ENCODE peak calls at places on chromosomes 16 and 17, in nine cellular contexts. X is neural progenitor cell, B is epithelial cell of proximal tubule, R is brain microvascular endothelial cell, U is PC-9, C is cardiac fibroblast, K is tibial artery, G is mucosa of descending colon, Q is SK-N-SH. N is an unnamed sample.

GRCh38 chr16:78297066-78297666 is 197.7 kb downstream of the WWOX start:
- DNase-seq in R (no peak), X (no peak), Q (no peak), G (no peak), B (no peak), K (no peak), C (no peak), U (no peak), N (no peak)

GRCh38 chr17:71899317-71899716 is 221.5 kb upstream of the SOX9 start:
- DNase-seq in K (no peak), G (no peak), C (no peak), R (peak), B (no peak), X (no peak), U (no peak), Q (no peak), N (no peak)

GRCh38 chr17:29116652-29117439 is 63.4 kb downstream of the MYO18A start:
- DNase-seq in U (peak), Q (peak), X (peak), B (no peak), C (peak), K (peak), R (peak), G (peak), N (no peak)

GRCh38 chr17:7912927-7913524 is 3.1 kb downstream of the RNF227 start:
- DNase-seq in G (no peak), Q (peak), B (no peak), R (peak), C (peak), K (no peak), X (peak), U (peak), N (no peak)

GRCh38 chr16:22721497-22722100 is 92.4 kb upstream of the HS3ST2 start:
- DNase-seq in R (no peak), B (no peak), Q (peak), G (no peak), U (no peak), K (no peak), X (no peak), C (no peak), N (no peak)

GRCh38 chr16:87765473-87765775 is 362 bp downstream of the KLHDC4 start:
- DNase-seq in U (no peak), R (no peak), X (no peak), Q (peak), K (no peak), G (no peak), C (no peak), B (no peak), N (no peak)

GRCh38 chr16:55526448-55526847 is 17.6 kb downstream of the LPCAT2 start:
- DNase-seq in B (no peak), G (no peak), R (no peak), X (no peak), Q (no peak), C (peak), K (no peak), U (no peak), N (no peak)

GRCh38 chr16:67969286-67970039 is 1.0 kb upstream of the SLC12A4 start:
- DNase-seq in B (no peak), K (no peak), U (no peak), G (no peak), Q (no peak), C (no peak), X (peak), R (no peak), N (no peak)

GRCh38 chr17:48835971-48836370 is 5.1 kb downstream of the CALCOCO2 start:
- DNase-seq in B (no peak), G (no peak), U (peak), Q (no peak), R (no peak), X (no peak), K (no peak), C (no peak), N (no peak)

GRCh38 chr17:53017227-53017626 is 805.5 kb upstream of the KIF2B start:
- DNase-seq in K (no peak), X (no peak), Q (no peak), B (no peak), G (no peak), C (no peak), R (no peak), U (no peak), N (no peak)

GRCh38 chr16:53946745-53947386 is 242.9 kb downstream of the FTO start:
- DNase-seq in R (no peak), C (no peak), Q (no peak), G (peak), X (no peak), K (no peak), B (no peak), U (no peak), N (no peak)

GRCh38 chr16:75288596-75289120 is 37.2 kb upstream of the BCAR1 start:
- DNase-seq in R (no peak), G (no peak), U (no peak), X (no peak), B (no peak), C (no peak), Q (no peak), K (no peak), N (no peak)

GRCh38 chr17:62617894-62618472 is 9.5 kb upstream of the MRC2 start:
- DNase-seq in Q (no peak), X (no peak), K (no peak), B (no peak), C (peak), R (no peak), U (no peak), G (no peak), N (no peak)

GRCh38 chr17:7851438-7852261 is 3.2 kb upstream of the TMEM88 start:
- DNase-seq in G (peak), U (no peak), X (peak), C (peak), B (no peak), R (peak), Q (peak), K (peak), N (no peak)

GRCh38 chr16:24378999-24379398 is 122.9 kb downstream of the CACNG3 start:
- DNase-seq in X (no peak), U (no peak), C (no peak), G (no peak), R (no peak), K (no peak), B (no peak), Q (no peak), N (no peak)

GRCh38 chr16:2019919-2020831 is 590 bp downstream of the NPW start:
- DNase-seq in R (no peak), G (peak), K (no peak), U (no peak), C (no peak), B (no peak), X (peak), Q (peak), N (no peak)

GRCh38 chr17:63447688-63448005 is 1.5 kb upstream of the CYB561 start:
- DNase-seq in X (no peak), U (no peak), R (no peak), Q (peak), K (no peak), G (peak), C (peak), B (no peak), N (no peak)

GRCh38 chr17:59287887-59288286 is 43.6 kb upstream of the YPEL2 start:
- DNase-seq in Q (no peak), X (no peak), C (peak), U (no peak), B (no peak), K (no peak), R (no peak), G (no peak), N (no peak)

GRCh38 chr17:83062818-83063671 is 16.4 kb upstream of the METRNL start:
- DNase-seq in X (no peak), Q (peak), B (no peak), R (no peak), U (no peak), C (no peak), K (peak), G (peak), N (no peak)

GRCh38 chr16:80803341-80804060 is 897 bp downstream of the CDYL2 start:
- DNase-seq in Q (peak), C (peak), G (peak), B (no peak), U (no peak), X (peak), R (no peak), K (no peak), N (no peak)

GRCh38 chr16:77433146-77433545 is 1.7 kb downstream of the ADAMTS18 start:
- DNase-seq in C (no peak), U (no peak), G (no peak), R (no peak), Q (no peak), X (no peak), K (no peak), B (no peak), N (no peak)

GRCh38 chr16:27389272-27389961 is 12.6 kb upstream of the IL21R start:
- DNase-seq in R (no peak), X (no peak), C (no peak), B (no peak), Q (no peak), K (no peak), G (no peak), U (no peak), N (no peak)

GRCh38 chr17:79915850-79916430 is 76.7 kb upstream of the CBX4 start:
- DNase-seq in K (no peak), X (peak), C (peak), Q (no peak), B (no peak), R (no peak), U (peak), G (peak), N (no peak)

GRCh38 chr16:17301593-17302135 is 169.1 kb downstream of the XYLT1 start:
- DNase-seq in R (no peak), X (no peak), K (no peak), G (no peak), Q (no peak), B (no peak), U (no peak), C (no peak), N (no peak)

GRCh38 chr17:63785556-63785955 is 11.6 kb downstream of the DDX42 start:
- DNase-seq in C (peak), Q (no peak), U (no peak), R (no peak), B (no peak), X (no peak), K (no peak), G (no peak), N (no peak)

GRCh38 chr16:88087517-88087877 is 136.3 kb downstream of the BANP start:
- DNase-seq in G (no peak), C (no peak), B (no peak), Q (no peak), K (no peak), U (no peak), X (peak), R (no peak), N (no peak)

GRCh38 chr16:24729967-24730815 is 740 bp downstream of the TNRC6A start:
- DNase-seq in R (peak), C (peak), B (no peak), K (no peak), U (peak), G (peak), X (peak), Q (peak), N (no peak)

GRCh38 chr17:82058230-82058854 is 6.6 kb downstream of the GPS1 start:
- DNase-seq in B (no peak), G (no peak), K (no peak), C (no peak), X (no peak), Q (no peak), U (no peak), R (no peak), N (no peak)

GRCh38 chr17:29613371-29613837 is 9.3 kb downstream of the CORO6 start:
- DNase-seq in G (peak), B (no peak), U (no peak), X (peak), K (peak), C (peak), Q (peak), R (peak), N (no peak)

GRCh38 chr17:68182940-68183551 is 64.8 kb upstream of the AMZ2 start:
- DNase-seq in Q (no peak), U (peak), X (no peak), C (no peak), K (no peak), G (no peak), R (no peak), B (no peak), N (no peak)

GRCh38 chr16:31265329-31266245 is 5.8 kb downstream of the ITGAM start:
- DNase-seq in U (peak), Q (no peak), G (no peak), X (no peak), R (peak), B (peak), C (no peak), K (no peak), N (peak)

GRCh38 chr17:82876149-82876548 is 36.3 kb upstream of the ZNF750 start:
- DNase-seq in G (peak), C (no peak), X (no peak), K (no peak), Q (no peak), R (peak), B (no peak), U (peak), N (no peak)

GRCh38 chr16:77758046-77758445 is 30.3 kb upstream of the VAT1L start:
- DNase-seq in B (no peak), C (no peak), K (no peak), G (no peak), X (no peak), R (no peak), Q (no peak), U (no peak), N (no peak)

GRCh38 chr16:31869511-31870201 is 4.0 kb upstream of the ZNF267 start:
- DNase-seq in C (peak), R (peak), X (no peak), Q (no peak), K (peak), G (no peak), B (peak), U (peak), N (peak)

GRCh38 chr17:13925579-13925978 is 143.7 kb upstream of the COX10 start:
- DNase-seq in R (no peak), G (no peak), U (no peak), X (no peak), B (no peak), Q (no peak), C (no peak), K (no peak), N (no peak)
- TF ChIP-seq CTCF in R (peak), G (no peak), U (no peak), X (peak), B (no peak), Q (peak), C (no peak), K (no peak), N (peak)

GRCh38 chr17:77247048-77247541 is 106.3 kb downstream of the SEC14L1 start:
- DNase-seq in R (peak), K (peak), X (peak), Q (peak), C (peak), G (peak), B (no peak), U (peak), N (no peak)
- H3K4me3 ChIP-seq in R (peak), K (peak), X (peak), Q (peak), C (peak), G (no peak), B (peak), U (peak), N (peak)

GRCh38 chr17:76557368-76558209 is 17.7 kb downstream of the PRCD start:
- DNase-seq in K (peak), C (peak), B (peak), X (peak), U (peak), G (peak), Q (peak), R (peak), N (peak)
- TF ChIP-seq CTCF in K (peak), C (peak), B (peak), X (peak), U (peak), G (peak), Q (peak), R (peak), N (peak)

GRCh38 chr16:85778873-85779272 is 20.5 kb downstream of the EMC8 start:
- DNase-seq in K (no peak), R (no peak), B (no peak), G (no peak), C (no peak), Q (no peak), X (no peak), U (no peak), N (no peak)
- H3K4me3 ChIP-seq in K (no peak), R (no peak), B (no peak), G (no peak), C (no peak), Q (no peak), X (no peak), U (no peak), N (no peak)

DNA sequence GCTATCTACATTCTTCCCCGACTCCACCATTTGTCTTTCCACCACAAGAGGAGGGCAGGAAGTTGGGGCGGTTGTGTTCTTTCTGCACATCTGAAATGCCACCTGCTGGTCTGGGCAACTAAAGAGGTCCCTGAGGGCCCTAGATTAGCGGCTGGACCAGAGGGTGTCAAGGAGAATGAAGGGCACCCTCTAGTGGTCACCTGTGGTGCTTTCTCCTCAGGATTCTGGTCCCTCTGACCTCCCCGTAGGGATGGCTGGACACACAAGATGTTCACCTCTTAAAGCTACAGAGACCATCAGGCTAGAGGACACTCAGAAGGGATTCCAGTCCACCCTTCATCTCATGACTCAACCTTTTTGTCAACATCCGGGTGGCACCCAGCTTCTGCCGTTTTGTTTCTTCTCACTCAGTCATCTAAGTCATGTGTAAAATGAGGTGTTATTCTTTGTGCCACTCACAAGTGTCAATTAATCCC is 2.9 kb upstream of the SCIMP start:
- DNase-seq in Q (peak), G (peak), R (peak), U (peak), C (peak), X (peak), K (peak), B (no peak), N (peak)
- TF ChIP-seq CTCF in Q (peak), G (peak), R (peak), U (peak), C (peak), X (peak), K (peak), B (peak), N (peak)

GRCh38 chr17:76586741-76587487 is 1.3 kb upstream of the ST6GALNAC2 start:
- DNase-seq in Q (peak), K (no peak), R (no peak), G (no peak), B (no peak), U (no peak), X (peak), C (no peak), N (no peak)
- H3K4me3 ChIP-seq in Q (no peak), K (no peak), R (no peak), G (no peak), B (no peak), U (no peak), X (no peak), C (no peak), N (no peak)